ENCODE peak calls at places on chromosomes 12 and 14, in nine cellular contexts. N is GM23248; H is effector CD4-positive, alpha-beta T cell; R is caudate nucleus; Y is stimulated activated CD4-positive, alpha-beta T cell treated with anti-CD3 and anti-CD28 coated beads, Interleukin-2, amount 100 ng/mL, for 48 hours; G is cerebellar cortex; P is KG1; M is fibroblast of the conjunctiva; K is NCI-H345. V is an unnamed sample.

GRCh38 chr14:34205799-34206198 is 254.9 kb upstream of the EGLN3 start:
- DNase-seq in N (no peak), H (no peak), R (no peak), Y (no peak), G (no peak), P (no peak), M (no peak), K (no peak), V (no peak)

GRCh38 chr14:75333523-75334190 is 55.0 kb downstream of the FOS start:
- DNase-seq in N (no peak), H (no peak), R (no peak), Y (peak), G (no peak), P (no peak), M (no peak), K (no peak), V (no peak)

GRCh38 chr12:27276275-27276674 is 32.2 kb downstream of the STK38L start:
- DNase-seq in N (no peak), H (no peak), R (no peak), Y (no peak), G (no peak), P (no peak), M (no peak), K (no peak), V (no peak)

GRCh38 chr14:100173353-100173752 is 13.9 kb upstream of the DEGS2 start:
- DNase-seq in N (no peak), H (no peak), R (no peak), Y (no peak), G (no peak), P (no peak), M (no peak), K (no peak), V (no peak)

GRCh38 chr12:16112626-16113560 is 164.6 kb downstream of the SLC15A5 start:
- DNase-seq in N (no peak), H (no peak), R (no peak), Y (no peak), G (no peak), P (no peak), M (peak), K (peak), V (no peak)

GRCh38 chr12:64621257-64621942 is 11.1 kb downstream of the RASSF3 start:
- DNase-seq in N (peak), H (no peak), R (no peak), Y (no peak), G (no peak), P (no peak), M (no peak), K (no peak), V (no peak)

GRCh38 chr14:76844223-76844622 is 18.0 kb downstream of the LRRC74A start:
- DNase-seq in N (peak), H (peak), R (no peak), Y (peak), G (no peak), P (no peak), M (no peak), K (no peak), V (no peak)

GRCh38 chr12:20007331-20007730 is 361.0 kb upstream of the PDE3A start:
- DNase-seq in N (peak), H (no peak), R (no peak), Y (no peak), G (no peak), P (no peak), M (no peak), K (no peak), V (no peak)

GRCh38 chr12:23259558-23259957 is 634.6 kb downstream of the ETNK1 start:
- DNase-seq in N (no peak), H (no peak), R (no peak), Y (no peak), G (no peak), P (no peak), M (no peak), K (no peak), V (no peak)

GRCh38 chr12:30533518-30533917 is 162.2 kb downstream of the IPO8 start:
- DNase-seq in N (peak), H (no peak), R (no peak), Y (no peak), G (no peak), P (no peak), M (no peak), K (no peak), V (no peak)

GRCh38 chr12:128852885-128853284 is 393 bp upstream of the GLT1D1 start:
- DNase-seq in N (no peak), H (no peak), R (no peak), Y (no peak), G (no peak), P (no peak), M (no peak), K (no peak), V (no peak)

GRCh38 chr12:122965851-122966742 is at the start of gene ABCB9:
- DNase-seq in N (peak), H (peak), R (peak), Y (peak), G (peak), P (peak), M (peak), K (peak), V (peak)

GRCh38 chr14:74950795-74951442 is 4.5 kb downstream of the PGF start:
- DNase-seq in N (no peak), H (no peak), R (no peak), Y (no peak), G (no peak), P (no peak), M (no peak), K (no peak), V (no peak)